ENCODE peak calls at places on chromosome 12, in six cellular contexts. Q, F, A, C, D and S are unnamed samples.

GRCh38 chr12:114903394-114903748 is 219.4 kb upstream of the TBX3 start:
- DNase-seq in Q (no peak), F (no peak), A (no peak), C (peak; percentile 79), D (no peak), S (no peak)

GRCh38 chr12:28089363-28089762 is 100.9 kb upstream of the CCDC91 start:
- DNase-seq in Q (no peak), F (no peak), A (peak; percentile 31), C (no peak), D (no peak), S (peak; percentile 27)

GRCh38 chr12:101648195-101648594 is 49.2 kb upstream of the CHPT1 start:
- DNase-seq in Q (no peak), F (no peak), A (no peak), C (peak; percentile 90), D (no peak), S (no peak)

GRCh38 chr12:48758186-48758585 is 30.7 kb downstream of the ADCY6 start:
- DNase-seq in Q (no peak), F (no peak), A (no peak), C (no peak), D (no peak), S (no peak)

GRCh38 chr12:91978143-91978542 is 167.5 kb downstream of the BTG1 start:
- DNase-seq in Q (no peak), F (no peak), A (no peak), C (no peak), D (no peak), S (no peak)

GRCh38 chr12:116502141-116502725 is 56.9 kb upstream of the MAP1LC3B2 start:
- DNase-seq in Q (no peak), F (no peak), A (no peak), C (peak; percentile 31), D (no peak), S (no peak)

GRCh38 chr12:46831335-46832083 is 5.7 kb upstream of the SLC38A4 start:
- DNase-seq in Q (no peak), F (peak; percentile 24), A (no peak), C (no peak), D (no peak), S (peak; percentile 59)

GRCh38 chr12:104357431-104357952 is 54.0 kb downstream of the EID3 start:
- DNase-seq in Q (no peak), F (no peak), A (no peak), C (no peak), D (no peak), S (no peak)

GRCh38 chr12:28955491-28955890 is 193.6 kb upstream of the FAR2 start:
- DNase-seq in Q (no peak), F (no peak), A (no peak), C (no peak), D (no peak), S (no peak)

GRCh38 chr12:27521066-27521465 is 2.9 kb upstream of the PPFIBP1 start:
- DNase-seq in Q (peak; percentile 7), F (no peak), A (no peak), C (no peak), D (no peak), S (no peak)

GRCh38 chr12:116420476-116420875 is 138.7 kb upstream of the MAP1LC3B2 start:
- DNase-seq in Q (no peak), F (no peak), A (no peak), C (peak; percentile 72), D (no peak), S (no peak)